ENCODE peak calls at places on chromosomes 16 and 17, in five cellular contexts. One of them, this sample, is unnamed.

GRCh38 chr17:20046629-20047028 is 37.5 kb downstream of the SPECC1 start:
- DNase-seq in body of pancreas: no peak
- DNase-seq in GM23248: no peak
- DNase-seq in left ventricle myocardium inferior: no peak
- DNase-seq in IMR-90: no peak
- DNase-seq in this sample: no peak

GRCh38 chr17:5282639-5283217 is 644 bp downstream of the RABEP1 start:
- DNase-seq in body of pancreas: peak
- DNase-seq in GM23248: peak
- DNase-seq in left ventricle myocardium inferior: peak
- DNase-seq in IMR-90: no peak
- DNase-seq in this sample: peak

GRCh38 chr17:64964796-64965195 is 45.5 kb upstream of the LRRC37A3 start:
- DNase-seq in body of pancreas: no peak
- DNase-seq in GM23248: no peak
- DNase-seq in left ventricle myocardium inferior: no peak
- DNase-seq in IMR-90: no peak
- DNase-seq in this sample: no peak

GRCh38 chr16:49513040-49513439 is 139.4 kb downstream of the C16orf78 start:
- DNase-seq in body of pancreas: no peak
- DNase-seq in GM23248: peak
- DNase-seq in left ventricle myocardium inferior: no peak
- DNase-seq in IMR-90: no peak
- DNase-seq in this sample: no peak

GRCh38 chr17:22203208-22203715 is 510.9 kb downstream of the KCNJ18 start:
- DNase-seq in body of pancreas: no peak
- DNase-seq in GM23248: no peak
- DNase-seq in left ventricle myocardium inferior: no peak
- DNase-seq in IMR-90: no peak
- DNase-seq in this sample: no peak

GRCh38 chr17:80192268-80192667 is 22.4 kb downstream of the CARD14 start:
- DNase-seq in body of pancreas: peak
- DNase-seq in GM23248: no peak
- DNase-seq in left ventricle myocardium inferior: no peak
- DNase-seq in IMR-90: no peak
- DNase-seq in this sample: no peak

GRCh38 chr17:57407287-57408063 is 151.2 kb downstream of the MSI2 start:
- DNase-seq in body of pancreas: no peak
- DNase-seq in GM23248: no peak
- DNase-seq in left ventricle myocardium inferior: no peak
- DNase-seq in IMR-90: no peak
- DNase-seq in this sample: peak

GRCh38 chr17:29958947-29959657 is 17.7 kb downstream of the EFCAB5 start:
- DNase-seq in body of pancreas: no peak
- DNase-seq in GM23248: peak
- DNase-seq in left ventricle myocardium inferior: no peak
- DNase-seq in IMR-90: peak
- DNase-seq in this sample: no peak

GRCh38 chr16:78641463-78641862 is 542.0 kb downstream of the WWOX start:
- DNase-seq in body of pancreas: no peak
- DNase-seq in GM23248: no peak
- DNase-seq in left ventricle myocardium inferior: no peak
- DNase-seq in IMR-90: no peak
- DNase-seq in this sample: no peak

GRCh38 chr17:77459018-77459755 is 318.4 kb downstream of the SEC14L1 start:
- DNase-seq in body of pancreas: no peak
- DNase-seq in GM23248: no peak
- DNase-seq in left ventricle myocardium inferior: no peak
- DNase-seq in IMR-90: no peak
- DNase-seq in this sample: no peak

GRCh38 chr16:30775381-30776099 is 11.5 kb downstream of the ZNF629 start:
- DNase-seq in body of pancreas: peak
- DNase-seq in GM23248: peak
- DNase-seq in left ventricle myocardium inferior: peak
- DNase-seq in IMR-90: peak
- DNase-seq in this sample: peak

GRCh38 chr17:77696151-77696719 is 262.3 kb upstream of the TNRC6C start:
- DNase-seq in body of pancreas: no peak
- DNase-seq in GM23248: no peak
- DNase-seq in left ventricle myocardium inferior: no peak
- DNase-seq in IMR-90: no peak
- DNase-seq in this sample: no peak

GRCh38 chr17:14270508-14270907 is 30.4 kb upstream of the HS3ST3B1 start:
- DNase-seq in body of pancreas: no peak
- DNase-seq in GM23248: no peak
- DNase-seq in left ventricle myocardium inferior: no peak
- DNase-seq in IMR-90: no peak
- DNase-seq in this sample: no peak

GRCh38 chr17:21353326-21354010 is 22.7 kb upstream of the KCNJ12 start:
- DNase-seq in body of pancreas: no peak
- DNase-seq in GM23248: peak
- DNase-seq in left ventricle myocardium inferior: no peak
- DNase-seq in IMR-90: no peak
- DNase-seq in this sample: no peak

GRCh38 chr17:62045517-62045916 is 19.6 kb downstream of the MED13 start:
- DNase-seq in body of pancreas: no peak
- DNase-seq in GM23248: no peak
- DNase-seq in left ventricle myocardium inferior: no peak
- DNase-seq in IMR-90: no peak
- DNase-seq in this sample: no peak

GRCh38 chr17:77312786-77313599 is 172.2 kb downstream of the SEC14L1 start:
- DNase-seq in body of pancreas: peak
- DNase-seq in GM23248: peak
- DNase-seq in left ventricle myocardium inferior: peak
- DNase-seq in IMR-90: peak
- DNase-seq in this sample: peak

GRCh38 chr16:82633964-82634600 is 7.3 kb downstream of the CDH13 start:
- DNase-seq in body of pancreas: no peak
- DNase-seq in GM23248: peak
- DNase-seq in left ventricle myocardium inferior: no peak
- DNase-seq in IMR-90: peak
- DNase-seq in this sample: no peak

GRCh38 chr16:80161799-80162380 is 378.9 kb upstream of the DYNLRB2 start:
- DNase-seq in body of pancreas: no peak
- DNase-seq in GM23248: no peak
- DNase-seq in left ventricle myocardium inferior: no peak
- DNase-seq in IMR-90: no peak
- DNase-seq in this sample: no peak

GRCh38 chr16:71520550-71520949 is 5.7 kb upstream of the CHST4 start:
- DNase-seq in body of pancreas: no peak
- DNase-seq in GM23248: no peak
- DNase-seq in left ventricle myocardium inferior: no peak
- DNase-seq in IMR-90: no peak
- DNase-seq in this sample: no peak

GRCh38 chr17:81384929-81385319 is 10.3 kb upstream of the BAHCC1 start:
- DNase-seq in body of pancreas: no peak
- DNase-seq in GM23248: no peak
- DNase-seq in left ventricle myocardium inferior: no peak
- DNase-seq in IMR-90: no peak
- DNase-seq in this sample: no peak

GRCh38 chr17:81193051-81193410 is 27.0 kb upstream of the AATK start:
- DNase-seq in body of pancreas: no peak
- DNase-seq in GM23248: no peak
- DNase-seq in left ventricle myocardium inferior: no peak
- DNase-seq in IMR-90: no peak
- DNase-seq in this sample: no peak

GRCh38 chr17:38735161-38735997 is 5.2 kb downstream of the CISD3 start:
- DNase-seq in body of pancreas: peak
- DNase-seq in GM23248: peak
- DNase-seq in left ventricle myocardium inferior: peak
- DNase-seq in IMR-90: no peak
- DNase-seq in this sample: peak

GRCh38 chr17:71284032-71284755 is 836.6 kb upstream of the SOX9 start:
- DNase-seq in body of pancreas: no peak
- DNase-seq in GM23248: no peak
- DNase-seq in left ventricle myocardium inferior: no peak
- DNase-seq in IMR-90: no peak
- DNase-seq in this sample: peak

GRCh38 chr17:66273391-66273722 is 29.1 kb upstream of the PRKCA start:
- DNase-seq in body of pancreas: no peak
- DNase-seq in GM23248: no peak
- DNase-seq in left ventricle myocardium inferior: no peak
- DNase-seq in IMR-90: no peak
- DNase-seq in this sample: no peak

GRCh38 chr17:42989146-42989545 is 8.8 kb downstream of the RUNDC1 start:
- DNase-seq in body of pancreas: no peak
- DNase-seq in GM23248: peak
- DNase-seq in left ventricle myocardium inferior: no peak
- DNase-seq in IMR-90: no peak
- DNase-seq in this sample: no peak
- H3K27ac ChIP-seq in body of pancreas: no peak
- H3K27ac ChIP-seq in GM23248: peak
- H3K27ac ChIP-seq in left ventricle myocardium inferior: no peak
- H3K27ac ChIP-seq in IMR-90: no peak
- H3K27ac ChIP-seq in this sample: no peak

DNA sequence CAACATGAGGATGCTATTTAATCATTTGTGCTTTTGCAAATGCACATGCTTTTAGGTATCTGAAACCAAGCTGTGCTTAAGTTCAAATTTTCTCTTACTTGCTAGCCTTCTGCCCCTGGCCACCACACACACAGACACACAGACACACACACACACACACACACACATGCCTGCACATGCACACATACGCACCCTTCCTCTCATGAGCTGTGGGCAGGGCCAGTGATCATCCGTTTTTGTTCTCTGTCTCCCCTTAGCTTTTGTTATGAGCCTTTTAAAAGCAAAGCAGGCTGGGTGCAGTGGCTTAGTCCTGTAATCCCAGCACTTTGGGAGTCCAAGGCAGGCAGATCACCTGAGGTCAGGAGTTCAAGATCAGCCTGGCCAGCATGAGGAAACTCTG is 34.2 kb downstream of the CD300LF start:
- DNase-seq in body of pancreas: no peak
- DNase-seq in GM23248: no peak
- DNase-seq in left ventricle myocardium inferior: no peak
- DNase-seq in IMR-90: no peak
- DNase-seq in this sample: no peak
- H3K27ac ChIP-seq in body of pancreas: no peak
- H3K27ac ChIP-seq in GM23248: no peak
- H3K27ac ChIP-seq in left ventricle myocardium inferior: peak
- H3K27ac ChIP-seq in IMR-90: no peak
- H3K27ac ChIP-seq in this sample: no peak

GRCh38 chr16:86866986-86867722 is 288.8 kb downstream of the FOXL1 start:
- DNase-seq in body of pancreas: no peak
- DNase-seq in GM23248: no peak
- DNase-seq in left ventricle myocardium inferior: no peak
- DNase-seq in IMR-90: no peak
- DNase-seq in this sample: no peak
- H3K27ac ChIP-seq in body of pancreas: no peak
- H3K27ac ChIP-seq in GM23248: no peak
- H3K27ac ChIP-seq in left ventricle myocardium inferior: peak
- H3K27ac ChIP-seq in IMR-90: no peak
- H3K27ac ChIP-seq in this sample: no peak

DNA sequence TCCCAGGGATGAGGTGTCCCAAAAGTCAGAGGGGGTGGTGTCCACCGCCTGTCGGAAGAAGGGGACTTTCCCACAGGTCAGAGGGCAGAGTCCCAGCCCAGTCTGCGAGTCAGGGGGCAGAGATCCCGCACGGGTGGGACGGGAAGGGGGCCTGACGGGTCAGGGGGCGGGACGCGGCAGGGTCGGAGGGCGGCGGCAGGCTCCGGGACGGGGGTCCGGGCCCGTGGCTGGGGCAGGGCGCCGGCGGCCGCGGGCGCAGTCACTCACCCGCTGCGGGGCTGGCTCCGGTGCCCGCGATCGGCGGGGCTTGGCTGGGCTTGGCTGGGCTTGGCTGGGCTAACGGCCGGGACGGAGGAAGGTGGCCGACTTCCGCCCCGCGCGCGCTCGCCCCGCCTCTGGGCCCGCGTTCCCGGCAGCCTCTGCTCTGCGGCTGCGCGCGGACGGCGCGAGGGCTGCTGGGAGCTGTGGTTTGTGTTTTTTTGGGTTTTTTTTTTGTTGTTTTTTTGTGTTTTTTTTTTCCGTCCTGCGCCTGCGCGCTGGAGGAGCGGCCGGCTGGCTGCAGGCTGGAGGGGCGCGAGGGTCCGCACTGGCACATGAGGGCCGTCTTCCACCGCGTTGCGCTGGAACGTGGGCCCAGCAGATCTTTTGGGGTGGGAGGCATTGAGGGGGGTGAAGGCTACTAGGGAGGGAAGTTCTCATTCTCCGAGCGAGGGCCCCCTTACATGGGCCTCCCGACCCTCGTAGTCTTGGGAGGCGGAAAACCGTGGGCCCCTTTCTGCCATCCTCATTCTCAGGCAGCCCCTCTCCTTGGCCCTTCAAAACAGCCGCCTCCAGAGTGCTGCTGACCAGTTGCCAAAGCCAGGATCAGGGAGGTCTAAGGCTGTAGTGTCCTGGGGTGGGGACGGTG is at the start of gene CANT1:
- DNase-seq in body of pancreas: peak
- DNase-seq in GM23248: peak
- DNase-seq in left ventricle myocardium inferior: peak
- DNase-seq in IMR-90: peak
- DNase-seq in this sample: peak
- H3K27ac ChIP-seq in body of pancreas: peak
- H3K27ac ChIP-seq in GM23248: peak
- H3K27ac ChIP-seq in left ventricle myocardium inferior: peak
- H3K27ac ChIP-seq in IMR-90: peak
- H3K27ac ChIP-seq in this sample: peak

GRCh38 chr16:722835-723633 is 2.1 kb downstream of the ANTKMT start:
- DNase-seq in body of pancreas: no peak
- DNase-seq in GM23248: no peak
- DNase-seq in left ventricle myocardium inferior: no peak
- DNase-seq in IMR-90: no peak
- DNase-seq in this sample: no peak

GRCh38 chr16:720507-720989 is 398 bp upstream of the ANTKMT start:
- DNase-seq in body of pancreas: no peak
- DNase-seq in GM23248: peak
- DNase-seq in left ventricle myocardium inferior: peak
- DNase-seq in IMR-90: peak
- DNase-seq in this sample: peak

GRCh38 chr16:720990-721764 is at the start of gene ANTKMT:
- DNase-seq in body of pancreas: peak
- DNase-seq in GM23248: peak
- DNase-seq in left ventricle myocardium inferior: peak
- DNase-seq in IMR-90: peak
- DNase-seq in this sample: peak

GRCh38 chr16:723695-724094 is 2.5 kb downstream of the CCDC78 start:
- DNase-seq in body of pancreas: no peak
- DNase-seq in GM23248: no peak
- DNase-seq in left ventricle myocardium inferior: no peak
- DNase-seq in IMR-90: no peak
- DNase-seq in this sample: no peak

GRCh38 chr16:721765-722481 is 977 bp downstream of the ANTKMT start:
- DNase-seq in body of pancreas: no peak
- DNase-seq in GM23248: no peak
- DNase-seq in left ventricle myocardium inferior: no peak
- DNase-seq in IMR-90: no peak
- DNase-seq in this sample: no peak
- H3K27ac ChIP-seq in body of pancreas: peak
- H3K27ac ChIP-seq in GM23248: no peak
- H3K27ac ChIP-seq in left ventricle myocardium inferior: peak
- H3K27ac ChIP-seq in IMR-90: no peak
- H3K27ac ChIP-seq in this sample: no peak

This sample was measured in thyroid gland.